ENCODE peak calls at places on chromosomes 12 and 14, in six cellular contexts. H is LoVo; X is kidney; M is OCI-M1; U is Right ventricle myocardium superior; J is naive thymus-derived CD4-positive, alpha-beta T cell. Y is an unnamed sample.

GRCh38 chr14:29242755-29243340 is 476.3 kb downstream of the FOXG1 start:
- DNase-seq in H (no peak), X (no peak), M (no peak), U (no peak), J (no peak), Y (no peak)

GRCh38 chr14:34568803-34569202 is 29.3 kb upstream of the EAPP start:
- DNase-seq in H (no peak), X (no peak), M (no peak), U (peak), J (no peak), Y (peak)

GRCh38 chr12:29066061-29066588 is 83.0 kb upstream of the FAR2 start:
- DNase-seq in H (no peak), X (no peak), M (peak), U (no peak), J (no peak), Y (no peak)

GRCh38 chr14:65336191-65336591 is 76.3 kb upstream of the FUT8 start:
- DNase-seq in H (no peak), X (no peak), M (peak), U (no peak), J (no peak), Y (no peak)

GRCh38 chr12:14315501-14315900 is 50.0 kb upstream of the ATF7IP start:
- DNase-seq in H (no peak), X (no peak), M (peak), U (no peak), J (no peak), Y (no peak)

GRCh38 chr12:132477009-132477702 is 12.8 kb upstream of the FBRSL1 start:
- DNase-seq in H (no peak), X (peak), M (peak), U (peak), J (no peak), Y (no peak)

GRCh38 chr14:52013984-52014600 is 24.7 kb downstream of the RTRAF start:
- DNase-seq in H (no peak), X (no peak), M (peak), U (peak), J (no peak), Y (no peak)

GRCh38 chr14:53902307-53902706 is 54.3 kb downstream of the BMP4 start:
- DNase-seq in H (peak), X (no peak), M (no peak), U (no peak), J (no peak), Y (no peak)

GRCh38 chr12:129615001-129615400 is 288.8 kb downstream of the TMEM132D start:
- DNase-seq in H (no peak), X (no peak), M (no peak), U (no peak), J (no peak), Y (no peak)

GRCh38 chr12:67222302-67222701 is 46.9 kb upstream of the CAND1 start:
- DNase-seq in H (no peak), X (no peak), M (peak), U (no peak), J (no peak), Y (no peak)

GRCh38 chr12:63206908-63207307 is 55.9 kb upstream of the AVPR1A start:
- DNase-seq in H (peak), X (no peak), M (peak), U (no peak), J (no peak), Y (no peak)

GRCh38 chr14:33839193-33840076 is 111.4 kb downstream of the EGLN3 start:
- DNase-seq in H (peak), X (no peak), M (peak), U (peak), J (peak), Y (no peak)